ENCODE peak calls at places on chromosome 22, in eight cellular contexts. One of them, this sample, is unnamed.

GRCh38 chr22:49486225-49486624 is 341.4 kb downstream of the BRD1 start:
- DNase-seq in H1: no peak
- DNase-seq in HepG2: no peak
- DNase-seq in K562: no peak
- DNase-seq in upper lobe of left lung: no peak
- DNase-seq in stomach: no peak
- DNase-seq in GM12878: no peak
- DNase-seq in sigmoid colon: no peak
- DNase-seq in this sample: no peak

GRCh38 chr22:23775779-23776375 is 3.2 kb downstream of the MMP11 start:
- DNase-seq in sigmoid colon: no peak
- DNase-seq in H1: no peak
- DNase-seq in stomach: no peak
- DNase-seq in GM12878: no peak
- DNase-seq in HepG2: no peak
- DNase-seq in upper lobe of left lung: no peak
- DNase-seq in K562: no peak
- DNase-seq in this sample: no peak

GRCh38 chr22:24060375-24060788 is 49.3 kb downstream of the CABIN1 start:
- DNase-seq in upper lobe of left lung: no peak
- DNase-seq in HepG2: no peak
- DNase-seq in stomach: peak
- DNase-seq in sigmoid colon: no peak
- DNase-seq in H1: no peak
- DNase-seq in K562: no peak
- DNase-seq in GM12878: no peak
- DNase-seq in this sample: no peak

GRCh38 chr22:40673017-40673416 is 6.3 kb upstream of the MCHR1 start:
- DNase-seq in H1: no peak
- DNase-seq in GM12878: no peak
- DNase-seq in sigmoid colon: no peak
- DNase-seq in stomach: no peak
- DNase-seq in HepG2: no peak
- DNase-seq in upper lobe of left lung: no peak
- DNase-seq in K562: no peak
- DNase-seq in this sample: no peak

GRCh38 chr22:26168934-26169311 is 339 bp upstream of the SEZ6L start:
- DNase-seq in K562: no peak
- DNase-seq in sigmoid colon: no peak
- DNase-seq in H1: no peak
- DNase-seq in GM12878: no peak
- DNase-seq in stomach: no peak
- DNase-seq in HepG2: no peak
- DNase-seq in upper lobe of left lung: no peak
- DNase-seq in this sample: no peak

GRCh38 chr22:29369460-29369859 is 18.9 kb downstream of the AP1B1 start:
- DNase-seq in K562: peak
- DNase-seq in upper lobe of left lung: no peak
- DNase-seq in sigmoid colon: peak
- DNase-seq in stomach: no peak
- DNase-seq in GM12878: no peak
- DNase-seq in H1: peak
- DNase-seq in HepG2: no peak
- DNase-seq in this sample: peak

GRCh38 chr22:17484608-17485007 is 78.7 kb upstream of the SLC25A18 start:
- DNase-seq in stomach: no peak
- DNase-seq in H1: no peak
- DNase-seq in sigmoid colon: no peak
- DNase-seq in GM12878: no peak
- DNase-seq in HepG2: no peak
- DNase-seq in upper lobe of left lung: no peak
- DNase-seq in K562: no peak
- DNase-seq in this sample: no peak

GRCh38 chr22:31951201-31952093 is 7.1 kb downstream of the YWHAH start:
- DNase-seq in K562: no peak
- DNase-seq in H1: no peak
- DNase-seq in sigmoid colon: no peak
- DNase-seq in HepG2: no peak
- DNase-seq in GM12878: no peak
- DNase-seq in upper lobe of left lung: no peak
- DNase-seq in stomach: no peak
- DNase-seq in this sample: no peak

GRCh38 chr22:24134090-24134846 is 47.0 kb upstream of the SUSD2 start:
- DNase-seq in H1: no peak
- DNase-seq in GM12878: no peak
- DNase-seq in sigmoid colon: no peak
- DNase-seq in stomach: peak
- DNase-seq in HepG2: no peak
- DNase-seq in K562: no peak
- DNase-seq in upper lobe of left lung: peak
- DNase-seq in this sample: peak

GRCh38 chr22:28703436-28703835 is 23.8 kb upstream of the TTC28 start:
- DNase-seq in K562: no peak
- DNase-seq in sigmoid colon: no peak
- DNase-seq in HepG2: no peak
- DNase-seq in stomach: no peak
- DNase-seq in GM12878: no peak
- DNase-seq in upper lobe of left lung: no peak
- DNase-seq in H1: no peak
- DNase-seq in this sample: no peak

GRCh38 chr22:49334976-49335375 is 492.7 kb downstream of the BRD1 start:
- DNase-seq in sigmoid colon: no peak
- DNase-seq in K562: no peak
- DNase-seq in HepG2: no peak
- DNase-seq in upper lobe of left lung: no peak
- DNase-seq in GM12878: no peak
- DNase-seq in H1: peak
- DNase-seq in stomach: peak
- DNase-seq in this sample: peak

GRCh38 chr22:16845881-16846280 is 20.7 kb upstream of the XKR3 start:
- DNase-seq in upper lobe of left lung: peak
- DNase-seq in GM12878: no peak
- DNase-seq in H1: no peak
- DNase-seq in stomach: no peak
- DNase-seq in sigmoid colon: no peak
- DNase-seq in HepG2: no peak
- DNase-seq in K562: no peak
- DNase-seq in this sample: no peak

GRCh38 chr22:20455709-20456063 is 18.1 kb upstream of the SCARF2 start:
- DNase-seq in sigmoid colon: peak
- DNase-seq in K562: no peak
- DNase-seq in HepG2: no peak
- DNase-seq in H1: no peak
- DNase-seq in upper lobe of left lung: no peak
- DNase-seq in stomach: no peak
- DNase-seq in GM12878: no peak
- DNase-seq in this sample: no peak

DNA sequence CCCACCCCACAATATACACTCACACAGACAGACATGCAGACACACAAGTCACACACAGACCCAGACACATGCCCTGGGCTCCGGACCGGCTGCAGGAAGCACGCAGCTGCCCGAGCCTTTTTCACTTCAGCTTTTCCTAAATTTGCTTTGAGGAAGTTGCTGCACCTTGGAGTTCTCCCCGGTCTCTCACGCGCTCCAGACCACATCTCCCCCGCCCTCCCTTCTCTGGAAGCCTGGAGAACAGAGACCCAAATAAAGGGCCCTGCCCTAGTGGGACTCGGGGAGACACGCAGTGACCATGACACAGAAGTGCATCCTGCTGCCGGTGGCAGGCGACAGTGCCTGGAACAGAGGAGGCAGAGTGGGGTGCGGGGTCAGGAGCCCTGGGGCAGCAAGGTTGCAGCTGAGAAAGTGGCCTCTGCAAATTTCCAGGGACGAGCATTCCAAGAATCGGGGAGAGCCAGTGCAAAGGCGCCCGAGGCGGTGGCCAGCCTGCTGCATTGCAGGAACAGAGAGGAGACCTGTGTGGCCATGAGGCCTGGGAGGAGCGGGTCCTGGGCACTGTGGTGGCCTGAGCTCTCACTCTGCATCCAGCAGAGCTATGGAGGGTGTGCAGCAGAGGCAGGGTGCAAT is 19.1 kb downstream of the RPL3 start:
- DNase-seq in GM12878: no peak
- DNase-seq in stomach: no peak
- DNase-seq in upper lobe of left lung: peak
- DNase-seq in K562: no peak
- DNase-seq in sigmoid colon: no peak
- DNase-seq in H1: no peak
- DNase-seq in HepG2: no peak
- DNase-seq in this sample: peak
- TF ChIP-seq POLR2A in GM12878: no peak
- TF ChIP-seq POLR2A in stomach: no peak
- TF ChIP-seq POLR2A in upper lobe of left lung: no peak
- TF ChIP-seq POLR2A in K562: no peak
- TF ChIP-seq POLR2A in sigmoid colon: no peak
- TF ChIP-seq POLR2A in H1: no peak
- TF ChIP-seq POLR2A in HepG2: no peak
- TF ChIP-seq POLR2A in this sample: no peak

DNA sequence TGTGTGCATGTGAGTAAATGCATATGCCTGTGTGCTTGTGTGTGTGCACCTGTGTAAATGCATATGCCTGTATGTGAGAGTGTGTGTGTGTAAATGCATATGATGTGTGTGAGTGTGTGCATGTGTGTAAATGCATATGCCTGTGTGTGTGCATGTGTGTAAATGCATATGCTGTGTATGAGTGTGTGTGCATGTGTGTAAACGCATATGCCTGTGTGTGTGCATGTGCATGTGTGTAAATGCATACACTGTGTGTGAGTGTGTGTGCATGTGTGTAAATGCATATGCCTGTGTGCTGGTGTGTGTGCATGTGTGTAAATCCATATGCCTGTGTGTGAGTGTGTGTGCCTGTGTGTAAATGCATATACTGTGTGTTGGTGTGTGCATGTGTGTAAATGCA is 37.8 kb downstream of the GGTLC2 start:
- DNase-seq in upper lobe of left lung: no peak
- DNase-seq in HepG2: no peak
- DNase-seq in GM12878: no peak
- DNase-seq in K562: no peak
- DNase-seq in stomach: no peak
- DNase-seq in H1: no peak
- DNase-seq in sigmoid colon: no peak
- DNase-seq in this sample: no peak
- TF ChIP-seq EP300 in upper lobe of left lung: no peak
- TF ChIP-seq EP300 in HepG2: no peak
- TF ChIP-seq EP300 in GM12878: no peak
- TF ChIP-seq EP300 in K562: no peak
- TF ChIP-seq EP300 in stomach: no peak
- TF ChIP-seq EP300 in H1: no peak
- TF ChIP-seq EP300 in sigmoid colon: no peak
- TF ChIP-seq EP300 in this sample: no peak

DNA sequence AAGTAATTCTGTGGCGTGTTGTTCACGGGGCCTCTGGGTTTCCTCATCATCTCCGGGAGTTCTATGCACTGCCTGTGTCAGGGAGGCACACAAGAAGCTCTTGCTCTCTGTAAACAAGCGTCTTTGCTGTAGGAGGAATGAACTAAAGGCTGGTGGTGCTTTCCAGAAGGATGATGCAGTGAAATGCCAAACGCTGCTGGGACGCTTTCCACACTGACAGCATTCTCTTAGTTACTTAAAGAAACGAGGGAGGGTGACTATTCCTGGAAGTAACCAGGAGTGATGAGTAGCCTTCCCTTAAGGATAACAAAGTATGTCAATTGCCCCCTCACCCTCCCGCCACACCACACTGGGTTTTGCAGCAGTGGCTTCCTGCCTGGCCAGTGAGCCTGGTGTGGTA is 38.5 kb upstream of the NUP50 start:
- DNase-seq in upper lobe of left lung: no peak
- DNase-seq in stomach: no peak
- DNase-seq in sigmoid colon: no peak
- DNase-seq in H1: no peak
- DNase-seq in HepG2: no peak
- DNase-seq in GM12878: no peak
- DNase-seq in K562: no peak
- DNase-seq in this sample: no peak
- TF ChIP-seq POLR2AphosphoS5 in upper lobe of left lung: no peak
- TF ChIP-seq POLR2AphosphoS5 in stomach: peak
- TF ChIP-seq POLR2AphosphoS5 in sigmoid colon: no peak
- TF ChIP-seq POLR2AphosphoS5 in H1: no peak
- TF ChIP-seq POLR2AphosphoS5 in HepG2: no peak
- TF ChIP-seq POLR2AphosphoS5 in GM12878: no peak
- TF ChIP-seq POLR2AphosphoS5 in K562: no peak
- TF ChIP-seq POLR2AphosphoS5 in this sample: no peak

DNA sequence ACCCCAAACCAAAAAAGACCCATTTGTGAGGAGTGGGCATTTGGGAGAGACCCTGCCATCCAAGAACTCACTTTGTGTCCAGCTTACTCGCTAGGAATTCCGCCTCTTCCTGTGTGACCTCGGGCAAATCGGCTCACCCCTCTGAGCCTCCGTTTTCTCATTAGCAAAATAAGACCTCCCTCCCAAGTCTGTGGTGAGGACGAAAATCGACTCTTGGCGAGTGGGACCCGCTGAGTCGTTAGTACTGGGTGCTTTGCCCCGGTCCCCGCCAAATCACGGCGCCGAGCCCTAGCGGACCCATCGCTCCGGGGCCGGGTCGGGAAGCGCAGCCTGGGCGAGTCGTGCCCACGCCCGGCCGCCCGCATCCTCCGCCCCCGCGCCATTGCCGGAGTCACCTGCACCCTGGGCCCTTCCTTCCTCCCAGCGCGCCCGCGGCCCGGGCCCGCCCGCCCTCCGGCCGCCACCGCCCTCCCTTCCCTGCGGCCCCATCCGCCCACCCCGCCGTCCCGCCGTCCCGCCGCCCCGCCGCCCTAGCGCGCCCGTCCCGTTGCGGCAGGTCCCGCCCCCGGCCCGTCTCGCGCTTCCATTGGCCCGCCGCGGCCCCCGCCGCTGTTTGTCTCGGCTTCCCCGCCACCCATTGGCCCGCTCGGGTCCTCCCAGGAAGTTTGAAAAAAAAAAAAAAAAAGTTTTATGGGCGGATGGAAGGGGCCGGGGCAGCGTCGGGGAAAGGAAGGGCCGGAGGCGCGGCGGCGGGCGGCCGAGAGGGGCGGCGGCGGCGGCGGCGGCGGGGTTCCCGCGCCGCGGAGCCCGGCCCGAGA is 48.9 kb downstream of the TRIOBP start:
- DNase-seq in K562: peak
- DNase-seq in sigmoid colon: peak
- DNase-seq in GM12878: peak
- DNase-seq in stomach: peak
- DNase-seq in upper lobe of left lung: peak
- DNase-seq in HepG2: peak
- DNase-seq in H1: peak
- DNase-seq in this sample: peak
- TF ChIP-seq POLR2A in K562: no peak
- TF ChIP-seq POLR2A in sigmoid colon: no peak
- TF ChIP-seq POLR2A in GM12878: peak
- TF ChIP-seq POLR2A in stomach: no peak
- TF ChIP-seq POLR2A in upper lobe of left lung: no peak
- TF ChIP-seq POLR2A in HepG2: no peak
- TF ChIP-seq POLR2A in H1: no peak
- TF ChIP-seq POLR2A in this sample: peak